ENCODE peak calls at places on chromosome 5, in four cellular contexts. S is A549, J is IMR-90, A is coronary artery. B is an unnamed sample.

GRCh38 chr5:173495225-173495904 is 121.1 kb downstream of the BOD1 start:
- DNase-seq in S (no peak), A (no peak), J (peak; percentile 25), B (no peak)

GRCh38 chr5:81151546-81151945 is 81.6 kb upstream of the CKMT2 start:
- DNase-seq in A (no peak), S (no peak), J (peak; percentile 92), B (no peak)

GRCh38 chr5:175517824-175518450 is 39.6 kb downstream of the SFXN1 start:
- DNase-seq in J (peak; percentile 95), A (no peak), S (no peak), B (no peak)

GRCh38 chr5:171832775-171833174 is 47.2 kb downstream of the SMIM23 start:
- DNase-seq in S (no peak), A (no peak), J (no peak), B (no peak)

GRCh38 chr5:169595172-169595820 is 11.7 kb downstream of the SPDL1 start:
- DNase-seq in A (no peak), S (no peak), J (no peak), B (no peak)

GRCh38 chr5:32320576-32320975 is 7.8 kb upstream of the MTMR12 start:
- DNase-seq in J (no peak), S (no peak), A (no peak), B (no peak)

GRCh38 chr5:126373621-126374416 is 49.4 kb upstream of the GRAMD2B start:
- DNase-seq in J (no peak), S (no peak), A (no peak), B (no peak)

GRCh38 chr5:150672237-150672883 is 11.3 kb downstream of the MYOZ3 start:
- DNase-seq in J (no peak), A (no peak), S (no peak), B (no peak)

GRCh38 chr5:93585054-93585751 is 2.2 kb downstream of the NR2F1 start:
- DNase-seq in A (no peak), J (no peak), S (peak; percentile 62), B (no peak)

GRCh38 chr5:16886366-16886736 is 49.7 kb downstream of the MYO10 start:
- DNase-seq in S (peak; percentile 54), J (peak; percentile 90), A (peak; percentile 87), B (no peak)

GRCh38 chr5:90095292-90096060 is 314.1 kb downstream of the CETN3 start:
- DNase-seq in S (no peak), J (no peak), A (no peak), B (no peak)

GRCh38 chr5:88393721-88394530 is 125.3 kb upstream of the TMEM161B start:
- DNase-seq in S (no peak), A (no peak), J (no peak), B (no peak)

GRCh38 chr5:8176101-8176693 is 307.2 kb downstream of the MTRR start:
- DNase-seq in S (no peak), J (peak; percentile 1), A (no peak), B (no peak)

GRCh38 chr5:118199801-118200200 is 788.5 kb downstream of the DTWD2 start:
- DNase-seq in A (no peak), S (no peak), J (no peak), B (no peak)

GRCh38 chr5:97009212-97009898 is 73.5 kb downstream of the LNPEP start:
- DNase-seq in S (no peak), J (no peak), A (no peak), B (no peak)

GRCh38 chr5:17802256-17802655 is 168.0 kb downstream of the TAF11L14 start:
- DNase-seq in A (no peak), S (no peak), J (no peak), B (no peak)

GRCh38 chr5:65059681-65060598 is 291.2 kb downstream of the CWC27 start:
- DNase-seq in J (peak; percentile 89), S (no peak), A (no peak), B (no peak)

GRCh38 chr5:119583684-119584083 is 45.7 kb upstream of the FAM170A start:
- DNase-seq in J (no peak), S (no peak), A (no peak), B (no peak)

GRCh38 chr5:69007726-69008368 is 86.0 kb upstream of the SLC30A5 start:
- DNase-seq in S (peak; percentile 76), A (no peak), J (peak; percentile 30), B (peak; percentile 82)

GRCh38 chr5:112923148-112923917 is 1.3 kb upstream of the REEP5 start:
- DNase-seq in S (no peak), J (no peak), A (no peak), B (no peak)

GRCh38 chr5:1874820-1875219 is 7.9 kb downstream of the IRX4 start:
- DNase-seq in S (no peak), A (no peak), J (no peak), B (no peak)

GRCh38 chr5:33692983-33693382 is 198.8 kb downstream of the ADAMTS12 start:
- DNase-seq in A (no peak), S (no peak), J (peak; percentile 27), B (no peak)

GRCh38 chr5:92518318-92518913 is 1062.6 kb downstream of the NR2F1-AS1 start:
- DNase-seq in S (peak; percentile 12), J (peak; percentile 80), A (no peak), B (no peak)

GRCh38 chr5:39015743-39016586 is 58.2 kb downstream of the RICTOR start:
- DNase-seq in S (peak; percentile 40), J (peak; percentile 90), A (no peak), B (no peak)

GRCh38 chr5:154829181-154829588 is 21.2 kb downstream of the FAXDC2 start:
- DNase-seq in J (no peak), A (no peak), S (no peak), B (no peak)

GRCh38 chr5:150144211-150144801 is 11.3 kb downstream of the PDGFRB start:
- DNase-seq in S (no peak), A (peak; percentile 90), J (peak; percentile 86), B (no peak)

GRCh38 chr5:170408189-170408588 is 19.0 kb upstream of the KCNMB1 start:
- DNase-seq in A (no peak), S (no peak), J (no peak), B (no peak)

GRCh38 chr5:158641016-158641415 is 458.7 kb downstream of the EBF1 start:
- DNase-seq in S (no peak), J (no peak), A (no peak), B (no peak)

GRCh38 chr5:71482132-71482531 is 26.7 kb downstream of the BDP1 start:
- DNase-seq in A (no peak), J (peak; percentile 38), S (peak; percentile 63), B (no peak)

GRCh38 chr5:132764671-132765070 is 12.4 kb downstream of the SEPTIN8 start:
- DNase-seq in S (no peak), A (no peak), J (no peak), B (peak; percentile 69)

GRCh38 chr5:170538970-170539586 is 35.3 kb downstream of the KCNIP1 start:
- DNase-seq in A (no peak), S (no peak), J (no peak), B (peak; percentile 31)

GRCh38 chr5:150734579-150735384 is 24.0 kb downstream of the DCTN4 start:
- DNase-seq in J (no peak), S (no peak), A (no peak), B (no peak)

GRCh38 chr5:140969880-140970279 is 3.6 kb downstream of the PCDHAC2 start:
- DNase-seq in J (no peak), A (no peak), S (no peak), B (no peak)

GRCh38 chr5:15260347-15261278 is 239.4 kb upstream of the FBXL7 start:
- DNase-seq in S (no peak), J (peak; percentile 3), A (no peak), B (no peak)
- H3K27ac ChIP-seq in S (no peak overlapping the region), J (no peak overlapping the region), A (peak overlapping the region; percentile 68), B (peak overlapping the region; percentile 28)

GRCh38 chr5:153626836-153627235 is 136.4 kb downstream of the GRIA1 start:
- DNase-seq in S (no peak), A (no peak), J (no peak), B (no peak)

GRCh38 chr5:153619706-153620105 is 129.2 kb downstream of the GRIA1 start:
- DNase-seq in J (peak; percentile 69), S (no peak), A (no peak), B (no peak)

GRCh38 chr5:153625826-153626354 is 135.4 kb downstream of the GRIA1 start:
- DNase-seq in S (no peak), J (no peak), A (no peak), B (no peak)

GRCh38 chr5:153623117-153623516 is 132.6 kb downstream of the GRIA1 start:
- DNase-seq in S (no peak), J (no peak), A (no peak), B (no peak)

GRCh38 chr5:153623906-153624765 is 133.7 kb downstream of the GRIA1 start:
- DNase-seq in A (no peak), J (peak; percentile 69), S (no peak), B (no peak)
- H3K27ac ChIP-seq in A (no peak overlapping the region), J (no peak overlapping the region), S (no peak overlapping the region), B (no peak overlapping the region)

GRCh38 chr5:34715711-34716110 is 59.6 kb downstream of the RAI14 start:
- DNase-seq in A (no peak), J (peak; percentile 33), S (no peak), B (no peak)

GRCh38 chr5:34716986-34717385 is 60.9 kb downstream of the RAI14 start:
- DNase-seq in J (peak; percentile 85), S (no peak), A (no peak), B (no peak)

GRCh38 chr5:34718516-34718915 is 62.4 kb downstream of the RAI14 start:
- DNase-seq in S (no peak), J (peak; percentile 41), A (no peak), B (no peak)

GRCh38 chr5:34719029-34719428 is 62.9 kb downstream of the RAI14 start:
- DNase-seq in J (no peak), S (no peak), A (no peak), B (no peak)

DNA sequence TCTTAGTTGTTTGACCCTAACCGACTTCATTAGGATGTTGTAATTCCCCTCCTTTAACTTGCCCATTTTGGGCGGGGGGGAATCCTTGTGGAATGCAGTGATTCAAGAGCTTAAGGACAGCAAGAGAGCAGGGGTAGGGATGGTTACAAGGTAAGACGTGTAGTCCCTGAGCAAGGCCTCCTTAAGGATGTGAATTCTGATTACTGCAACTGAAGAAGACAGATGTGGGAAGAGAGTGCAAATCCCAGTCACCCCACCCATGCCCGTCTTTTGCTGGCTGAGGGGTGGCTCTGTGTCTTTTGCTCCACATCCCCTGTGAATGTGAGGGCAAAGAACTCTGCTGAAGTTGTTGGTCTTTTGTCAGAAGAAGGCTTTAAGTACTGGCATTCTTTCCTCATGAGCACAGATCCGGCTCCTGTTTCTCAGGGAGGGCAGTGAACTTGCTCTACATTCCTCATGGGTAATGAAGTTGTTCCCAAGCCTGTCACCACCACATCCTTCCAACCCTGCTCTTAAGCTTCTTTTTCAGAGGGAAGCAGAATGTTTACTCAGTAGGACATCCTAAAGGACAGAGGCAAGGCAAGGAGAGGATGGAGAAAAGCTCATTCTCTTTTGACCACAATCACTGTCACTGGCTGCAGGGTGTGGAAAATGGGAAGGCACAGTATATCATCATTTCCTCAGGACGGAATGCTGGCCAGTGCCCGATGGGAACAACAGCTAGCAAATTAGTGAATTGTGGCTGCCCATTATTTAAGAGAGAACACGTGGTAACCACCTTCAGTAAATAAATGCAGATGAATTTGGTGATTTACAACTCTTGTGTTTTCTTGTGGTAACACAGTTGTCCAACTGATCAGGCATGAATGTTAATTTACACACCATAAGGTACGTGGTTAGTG is 61.5 kb downstream of the RAI14 start:
- DNase-seq in J (peak; percentile 99), S (peak; percentile 47), A (no peak), B (no peak)
- H3K27ac ChIP-seq in J (peak overlapping the region; percentile 67), S (no peak overlapping the region), A (peak overlapping the region; percentile 78), B (no peak overlapping the region)

DNA sequence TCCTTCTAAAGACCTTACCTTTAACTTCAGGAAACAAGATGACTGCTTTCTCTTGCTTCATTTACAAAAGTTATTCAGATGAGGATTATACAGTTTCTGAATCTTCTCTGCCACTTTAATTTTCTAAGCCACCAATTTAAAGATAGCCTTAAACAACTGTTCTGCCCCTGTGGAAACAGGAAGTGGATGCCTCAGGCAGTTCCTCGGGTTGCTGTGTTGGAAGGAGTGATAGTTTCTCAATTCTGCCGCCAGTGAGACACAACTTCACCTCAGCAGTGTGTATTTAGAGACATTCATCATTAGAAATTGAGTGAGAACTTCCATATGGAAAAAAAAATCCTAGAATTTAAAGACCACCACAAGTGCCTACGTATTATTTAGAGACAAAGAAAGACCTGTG is 475.1 kb upstream of the WWC1 start:
- DNase-seq in A (no peak), J (peak; percentile 6), S (no peak), B (no peak)
- H3K27ac ChIP-seq in A (no peak overlapping the region), J (no peak overlapping the region), S (no peak overlapping the region), B (peak overlapping the region; percentile 73)